ENCODE peak calls at places on chromosomes 1 and 21, in nine cellular contexts. A is cardiac muscle cell, Q is thoracic aorta, C is pancreas, U is esophagus muscularis mucosa, B is PC-3, S is heart left ventricle, L is right atrium auricular region, D is stomach. X is an unnamed sample.

GRCh38 chr1:150560986-150561829 is 12.0 kb downstream of the ADAMTSL4 start:
- DNase-seq in C (peak; percentile 96), B (peak; percentile 99), U (peak; percentile 98), D (peak; percentile 96), S (peak; percentile 96), A (peak; percentile 93), Q (peak; percentile 75), L (peak; percentile 97), X (peak; percentile 96)

GRCh38 chr1:56411484-56412180 is 167.7 kb downstream of the PLPP3 start:
- DNase-seq in C (peak; percentile 51), D (no peak), B (no peak), A (no peak), Q (peak; percentile 25), L (peak; percentile 77), S (peak; percentile 69), U (no peak), X (no peak)

GRCh38 chr1:153488731-153489130 is 28.3 kb upstream of the S100A7 start:
- DNase-seq in U (no peak), A (peak; percentile 50), D (peak; percentile 60), L (no peak), C (no peak), Q (peak; percentile 68), B (no peak), S (peak; percentile 62), X (peak; percentile 72)

GRCh38 chr1:59089922-59090457 is 206.9 kb upstream of the FGGY start:
- DNase-seq in U (no peak), B (peak; percentile 38), C (no peak), D (no peak), A (no peak), S (no peak), L (no peak), Q (no peak), X (no peak)

GRCh38 chr1:23751050-23751814 is 8.0 kb downstream of the ELOA start:
- DNase-seq in L (no peak), Q (no peak), S (no peak), C (peak; percentile 56), D (peak; percentile 60), A (peak; percentile 74), B (peak; percentile 59), U (no peak), X (no peak)

GRCh38 chr1:20552728-20553571 is 577 bp downstream of the FAM43B start:
- DNase-seq in C (no peak), S (no peak), B (peak; percentile 9), D (no peak), A (peak; percentile 67), Q (no peak), U (no peak), L (no peak), X (no peak)

GRCh38 chr1:225899044-225899925 is 10.3 kb upstream of the LEFTY1 start:
- DNase-seq in S (no peak), U (no peak), C (no peak), A (no peak), B (no peak), D (no peak), L (no peak), Q (no peak), X (no peak)

GRCh38 chr1:154145986-154146385 is 8.9 kb downstream of the NUP210L start:
- DNase-seq in B (peak; percentile 34), U (no peak), C (no peak), A (no peak), L (no peak), D (no peak), Q (no peak), S (no peak), X (no peak)

GRCh38 chr1:22528451-22528850 is 34.8 kb upstream of the EPHA8 start:
- DNase-seq in D (no peak), S (no peak), Q (no peak), B (no peak), A (no peak), C (no peak), L (no peak), U (no peak), X (no peak)

GRCh38 chr1:1023700-1024099 is 3.8 kb downstream of the AGRN start:
- DNase-seq in A (no peak), S (no peak), L (no peak), U (no peak), C (no peak), Q (no peak), B (no peak), D (no peak), X (no peak)

GRCh38 chr1:154736840-154737239 is 128.9 kb upstream of the ADAR start:
- DNase-seq in A (no peak), U (no peak), C (no peak), S (no peak), B (peak; percentile 76), L (no peak), Q (no peak), D (no peak), X (no peak)

GRCh38 chr1:55484173-55484572 is 269.0 kb upstream of the USP24 start:
- DNase-seq in Q (no peak), L (no peak), D (no peak), S (no peak), U (no peak), C (no peak), B (peak; percentile 33), A (peak; percentile 42), X (no peak)

GRCh38 chr1:205246426-205247119 is 18.8 kb downstream of the TMCC2 start:
- DNase-seq in D (no peak), L (no peak), Q (no peak), B (peak; percentile 26), S (no peak), A (no peak), U (no peak), C (no peak), X (no peak)

GRCh38 chr21:28793043-28793442 is 199.6 kb downstream of the LTN1 start:
- DNase-seq in U (no peak), S (no peak), A (peak; percentile 67), L (no peak), D (no peak), Q (no peak), B (peak; percentile 49), C (no peak), X (no peak)

GRCh38 chr1:56908619-56909340 is 54.2 kb downstream of the C8A start:
- DNase-seq in C (no peak), U (no peak), B (no peak), S (no peak), Q (no peak), L (no peak), A (no peak), D (no peak), X (no peak)

GRCh38 chr21:40658237-40658636 is 188.7 kb downstream of the DSCAM start:
- DNase-seq in S (no peak), L (no peak), Q (no peak), A (no peak), B (no peak), U (no peak), D (no peak), C (no peak), X (no peak)

GRCh38 chr1:20601123-20601825 is 12.4 kb downstream of the CDA start:
- DNase-seq in S (no peak), B (peak; percentile 84), C (no peak), Q (no peak), U (no peak), D (no peak), A (no peak), L (no peak), X (no peak)

GRCh38 chr1:15321601-15322000 is 74.6 kb downstream of the FHAD1 start:
- DNase-seq in D (no peak), Q (no peak), C (no peak), L (no peak), A (no peak), S (no peak), U (no peak), B (no peak), X (no peak)

GRCh38 chr1:110343249-110343648 is 4.1 kb downstream of the RBM15 start:
- DNase-seq in C (no peak), D (no peak), U (no peak), B (no peak), L (no peak), S (no peak), A (no peak), Q (no peak), X (no peak)
- H3K4me3 ChIP-seq in C (no peak overlapping the region), D (no peak overlapping the region), U (peak overlapping the region; percentile 6), B (peak overlapping the region; percentile 92), L (no peak overlapping the region), S (peak overlapping the region; percentile 6), A (peak overlapping the region; percentile 12), Q (no peak overlapping the region), X (no peak overlapping the region)

DNA sequence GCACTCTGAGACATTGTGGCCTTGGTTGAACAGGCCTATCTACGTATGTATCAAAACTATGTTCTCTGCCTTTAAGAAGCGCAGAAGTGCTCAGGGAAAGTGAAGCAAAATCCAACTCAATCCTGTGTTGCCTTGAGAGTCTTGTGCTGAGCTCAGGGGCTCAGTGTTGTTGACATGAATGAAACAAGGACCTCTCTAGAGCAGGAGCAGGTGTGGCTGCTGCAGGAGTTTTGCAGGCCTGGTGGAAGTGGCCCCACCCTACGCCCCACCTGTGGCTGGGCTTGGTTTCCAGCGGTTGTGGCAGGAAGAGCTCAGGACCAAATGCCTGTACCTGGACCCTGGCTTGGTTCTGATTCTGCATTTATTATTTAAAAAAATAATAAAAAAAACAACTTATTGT is 20.9 kb downstream of the CA6 start:
- DNase-seq in D (no peak), C (no peak), B (no peak), U (no peak), Q (no peak), S (no peak), A (no peak), L (no peak), X (no peak)
- H3K4me1 ChIP-seq in D (no peaks in the 10 kb centered on the region), C (no peaks in the 10 kb centered on the region), B (no peaks in the 10 kb centered on the region), U (no peaks in the 10 kb centered on the region), Q (no peaks in the 10 kb centered on the region), S (no peaks in the 10 kb centered on the region), A (no peaks in the 10 kb centered on the region), L (no peaks in the 10 kb centered on the region), X (no peaks in the 10 kb centered on the region)

DNA sequence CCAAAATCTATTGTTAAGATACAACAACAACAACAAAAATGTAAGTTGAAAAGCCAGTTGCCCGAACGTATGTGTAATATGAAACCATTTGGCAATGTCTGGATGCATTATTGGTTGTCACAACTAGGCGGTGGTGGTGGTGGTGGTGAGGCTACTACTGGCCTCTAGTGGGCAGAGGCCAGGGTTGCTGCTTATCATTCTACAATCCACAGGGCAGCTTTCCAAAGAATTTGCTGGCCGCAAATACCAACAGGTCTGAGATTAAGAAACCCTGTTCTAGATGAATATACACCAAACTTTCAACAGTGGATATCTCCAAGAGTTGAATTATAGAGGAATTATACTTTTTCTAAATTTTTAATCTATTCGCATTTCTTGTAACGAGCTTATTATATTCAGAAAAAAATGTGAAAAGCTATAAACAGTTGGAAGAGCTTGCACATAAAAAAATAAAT is 26.8 kb upstream of the ZNF697 start:
- DNase-seq in D (peak; percentile 77), Q (no peak), L (no peak), U (no peak), B (peak; percentile 90), A (peak; percentile 63), C (peak; percentile 79), S (no peak), X (no peak)
- H3K4me3 ChIP-seq in D (no peak overlapping the region), Q (peak overlapping the region; percentile 71), L (peak overlapping the region; percentile 36), U (peak overlapping the region; percentile 47), B (peak overlapping the region; percentile 70), A (peak overlapping the region; percentile 27), C (no peak overlapping the region), S (peak overlapping the region; percentile 51), X (no peak overlapping the region)

GRCh38 chr1:192627901-192628300 is 8.0 kb upstream of the RGS13 start:
- DNase-seq in C (no peak), S (no peak), B (no peak), L (no peak), Q (no peak), D (no peak), A (no peak), U (no peak), X (no peak)
- H3K4me1 ChIP-seq in C (peaks cover 8% of the 10 kb centered on the region), S (peaks cover 32% of the 10 kb centered on the region), B (peaks cover 23% of the 10 kb centered on the region), L (peaks cover 25% of the 10 kb centered on the region), Q (no peaks in the 10 kb centered on the region), D (peaks cover 4% of the 10 kb centered on the region), A (peaks cover 52% of the 10 kb centered on the region), U (no peaks in the 10 kb centered on the region), X (no peaks in the 10 kb centered on the region)

GRCh38 chr1:30888975-30889374 is 19.6 kb downstream of the SDC3 start:
- DNase-seq in C (no peak), A (no peak), D (no peak), B (no peak), S (no peak), L (no peak), U (no peak), Q (no peak), X (no peak)
- H3K4me3 ChIP-seq in C (no peak overlapping the region), A (no peak overlapping the region), D (no peak overlapping the region), B (no peak overlapping the region), S (no peak overlapping the region), L (no peak overlapping the region), U (no peak overlapping the region), Q (peak overlapping the region; percentile 34), X (no peak overlapping the region)